ENCODE peak calls at places on chromosomes 16 and 17, in ten cellular contexts. G is CD8-positive, alpha-beta memory T cell; P is AG09309; O is heart left ventricle; Z is GM12865; H is RWPE2; K is AG04449; L is right lobe of liver; C is suprapubic skin; N is SJCRH30. R is an unnamed sample.

GRCh38 chr16:90031931-90032663 is 12.8 kb upstream of the DBNDD1 start:
- DNase-seq in L (no peak), O (no peak), N (peak; percentile 35), P (no peak), C (no peak), K (no peak), H (no peak), Z (no peak), G (no peak), R (no peak)

GRCh38 chr16:57314161-57314785 is 29.8 kb upstream of the PLLP start:
- DNase-seq in N (no peak), C (no peak), Z (peak; percentile 41), H (no peak), P (no peak), O (no peak), K (no peak), L (no peak), G (no peak), R (no peak)

GRCh38 chr17:9818760-9819159 is 3.1 kb downstream of the GSG1L2 start:
- DNase-seq in Z (no peak), C (no peak), H (no peak), O (no peak), K (no peak), G (no peak), N (no peak), P (no peak), L (no peak), R (no peak)

GRCh38 chr16:81612351-81613170 is 166.5 kb upstream of the PLCG2 start:
- DNase-seq in L (peak; percentile 55), O (peak; percentile 59), C (no peak), Z (no peak), K (no peak), N (no peak), G (no peak), H (no peak), P (no peak), R (no peak)

GRCh38 chr17:75693500-75694481 is 26.7 kb downstream of the SAP30BP start:
- DNase-seq in G (no peak), P (peak; percentile 91), Z (no peak), N (no peak), C (peak; percentile 96), L (no peak), K (peak; percentile 84), O (peak; percentile 73), H (peak; percentile 97), R (no peak)

GRCh38 chr16:71894229-71894920 is 956 bp upstream of the IST1 start:
- DNase-seq in Z (peak; percentile 59), N (peak; percentile 65), H (peak; percentile 65), G (peak; percentile 44), P (no peak), C (no peak), K (no peak), L (peak; percentile 53), O (peak; percentile 42), R (peak; percentile 77)

GRCh38 chr16:55494994-55495421 is 13.9 kb upstream of the LPCAT2 start:
- DNase-seq in K (peak; percentile 98), L (no peak), O (peak; percentile 52), H (no peak), G (no peak), C (peak; percentile 78), N (peak; percentile 89), P (peak; percentile 88), Z (no peak), R (peak; percentile 43)

GRCh38 chr17:8728251-8728925 is 16.2 kb downstream of the CCDC42 start:
- DNase-seq in Z (no peak), G (no peak), N (no peak), L (no peak), P (no peak), H (no peak), K (no peak), C (peak; percentile 59), O (no peak), R (no peak)

DNA sequence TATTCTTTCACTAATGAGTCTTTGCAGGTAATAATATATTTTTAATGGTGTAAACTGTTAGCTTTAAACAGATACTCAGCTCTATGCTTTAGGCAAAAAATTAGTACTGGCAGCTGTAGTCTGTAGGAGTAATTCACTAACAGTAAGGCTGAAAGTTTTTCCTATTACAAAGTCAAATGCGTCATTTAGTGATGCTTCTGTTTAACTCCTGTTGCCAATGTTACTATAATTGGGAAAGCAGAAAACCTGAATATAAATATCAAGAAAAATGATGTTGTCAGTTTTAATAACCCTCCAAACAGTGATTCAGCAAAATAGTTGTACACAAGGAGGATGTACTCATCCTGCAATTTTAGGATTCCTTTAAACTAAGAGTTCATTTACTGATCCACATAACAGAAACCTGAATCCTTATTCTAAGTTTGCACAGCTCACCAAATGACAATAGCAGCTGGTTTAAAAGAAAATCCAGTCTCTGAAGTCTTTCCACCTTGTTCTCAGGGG is 4.3 kb downstream of the CDR2 start:
- DNase-seq in L (no peak), N (no peak), G (no peak), C (no peak), Z (no peak), H (no peak), K (peak; percentile 42), P (peak; percentile 47), O (no peak), R (no peak)
- H3K4me3 ChIP-seq in L (no peak overlapping the region), N (no peak overlapping the region), G (no peak overlapping the region), C (no peak overlapping the region), Z (no peak overlapping the region), H (no peak overlapping the region), K (no peak overlapping the region), P (no peak overlapping the region), O (no peak overlapping the region), R (no peak overlapping the region)

GRCh38 chr17:78933025-78933958 is 8.1 kb upstream of the TIMP2 start:
- DNase-seq in N (peak; percentile 91), O (no peak), K (peak; percentile 95), C (no peak), H (peak; percentile 90), P (peak; percentile 93), Z (peak; percentile 85), G (no peak), L (no peak), R (no peak)

GRCh38 chr17:78937561-78937960 is 12.4 kb upstream of the TIMP2 start:
- DNase-seq in Z (no peak), G (no peak), H (no peak), N (no peak), O (no peak), P (no peak), K (no peak), C (no peak), L (no peak), R (no peak)

GRCh38 chr17:78935419-78936323 is 10.5 kb upstream of the TIMP2 start:
- DNase-seq in O (peak; percentile 56), P (peak; percentile 90), Z (no peak), C (peak; percentile 91), G (no peak), K (peak; percentile 84), L (no peak), H (no peak), N (peak; percentile 99), R (no peak)

GRCh38 chr17:78933959-78934568 is 8.9 kb upstream of the TIMP2 start:
- DNase-seq in H (peak; percentile 89), C (peak; percentile 97), G (no peak), K (peak; percentile 95), N (peak; percentile 100), L (peak; percentile 85), Z (no peak), O (peak; percentile 94), P (peak; percentile 94), R (no peak)

DNA sequence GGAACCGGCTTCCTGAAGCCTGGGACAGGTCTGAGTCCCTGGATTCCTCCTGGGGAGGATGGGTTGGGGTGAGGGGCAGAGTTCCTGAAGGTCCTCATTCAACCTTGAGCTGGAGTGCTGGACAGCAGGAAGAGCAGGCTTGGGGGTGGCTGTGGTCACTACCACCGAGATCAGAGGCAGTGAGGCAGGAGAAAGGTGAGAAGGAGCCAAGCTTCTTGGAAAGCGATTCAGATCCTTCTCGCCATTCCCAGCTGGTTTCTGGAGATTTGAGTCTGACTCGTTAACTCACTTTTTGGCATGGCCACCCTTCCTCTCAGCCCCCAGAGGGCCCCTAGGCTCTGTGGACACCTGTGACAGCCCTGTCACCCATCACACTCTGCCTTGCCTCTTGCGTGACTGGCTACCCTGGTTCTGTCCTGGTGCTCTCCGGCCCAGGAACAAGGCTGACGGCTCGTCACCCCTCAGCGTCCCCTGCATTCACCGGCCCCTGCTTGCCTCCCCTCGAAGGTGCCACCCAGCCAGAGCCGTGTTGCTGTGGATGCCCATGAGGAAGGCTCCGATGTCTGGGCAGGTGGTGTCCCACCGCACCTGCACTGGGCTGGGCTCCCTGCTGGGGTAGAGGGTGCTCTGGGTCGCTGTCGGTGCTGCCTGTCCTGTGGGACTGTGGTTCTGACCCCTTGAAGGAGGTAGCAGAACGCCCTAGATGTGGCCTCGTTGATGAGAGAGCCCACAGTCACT is 9.7 kb upstream of the TIMP2 start:
- DNase-seq in O (no peak), L (no peak), P (no peak), G (no peak), C (no peak), N (peak; percentile 66), H (no peak), Z (no peak), K (no peak), R (no peak)
- H3K4me3 ChIP-seq in O (peak overlapping the region; percentile 49), L (no peak overlapping the region), P (no peak overlapping the region), G (no peak overlapping the region), C (peak overlapping the region; percentile 11), N (peak overlapping the region; percentile 39), H (no peak overlapping the region), Z (no peak overlapping the region), K (peak overlapping the region; percentile 36), R (no peak overlapping the region)

GRCh38 chr17:7178973-7179316 is 225 bp downstream of the ASGR1 start:
- DNase-seq in H (no peak), G (no peak), L (no peak), C (no peak), K (no peak), O (no peak), Z (no peak), N (no peak), P (no peak), R (no peak)

GRCh38 chr17:7177210-7177953 is 1.8 kb downstream of the ASGR1 start:
- DNase-seq in H (no peak), L (peak; percentile 78), G (peak; percentile 64), P (peak; percentile 7), C (no peak), K (no peak), Z (peak; percentile 53), O (peak; percentile 57), N (peak; percentile 74), R (peak; percentile 85)

GRCh38 chr17:7179317-7180254 is at the start of gene ASGR1:
- DNase-seq in P (no peak), G (no peak), L (peak; percentile 88), N (no peak), Z (no peak), H (no peak), O (no peak), C (no peak), K (no peak), R (no peak)

GRCh38 chr17:7176870-7177209 is 2.3 kb downstream of the ASGR1 start:
- DNase-seq in C (no peak), Z (no peak), L (no peak), H (no peak), K (no peak), G (no peak), N (no peak), O (no peak), P (no peak), R (no peak)

GRCh38 chr17:7177954-7178477 is 1.2 kb downstream of the ASGR1 start:
- DNase-seq in L (peak; percentile 87), P (no peak), N (peak; percentile 58), H (no peak), Z (no peak), O (no peak), C (no peak), K (no peak), G (no peak), R (no peak)
- H3K4me3 ChIP-seq in L (peak overlapping the region; percentile 44), P (peak overlapping the region; percentile 47), N (peak overlapping the region; percentile 53), H (peak overlapping the region; percentile 19), Z (no peak overlapping the region), O (peak overlapping the region; percentile 55), C (peak overlapping the region; percentile 42), K (peak overlapping the region; percentile 60), G (peak overlapping the region; percentile 10), R (peak overlapping the region; percentile 56)

GRCh38 chr17:80962356-80963329 is 29.0 kb upstream of the CHMP6 start:
- DNase-seq in C (no peak), H (no peak), N (no peak), P (no peak), Z (no peak), G (no peak), L (no peak), K (no peak), O (no peak), R (no peak)
- H3K4me3 ChIP-seq in C (no peak overlapping the region), H (no peak overlapping the region), N (no peak overlapping the region), P (no peak overlapping the region), Z (no peak overlapping the region), G (no peak overlapping the region), L (no peak overlapping the region), K (no peak overlapping the region), O (no peak overlapping the region), R (no peak overlapping the region)